ENCODE peak calls at places on chromosomes 2 and 18, in nine cellular contexts. I is HCT116, J is upper lobe of left lung, Z is IMR-90, G is foreskin keratinocyte, V is RWPE2, R is aorta, U is heart right ventricle, E is PC-3. S is an unnamed sample.
A peak's percentile ranks its signal among the peaks of the same experiment; 100 is the strongest.

GRCh38 chr18:12645751-12646203 is 12.1 kb downstream of the SPIRE1 start:
- ATAC-seq in I (peak; percentile 80), J (peak; percentile 93), Z (peak; percentile 38), G (peak; percentile 64), V (no peak), R (peak; percentile 86), U (peak; percentile 89), E (no peak), S (peak; percentile 66)

GRCh38 chr2:152098033-152098797 is 629 bp downstream of the CACNB4 start:
- ATAC-seq in I (peak; percentile 61), J (peak; percentile 45), Z (peak; percentile 70), G (peak; percentile 57), V (peak; percentile 60), R (peak; percentile 74), U (peak; percentile 64), E (peak; percentile 72), S (peak; percentile 59)

GRCh38 chr2:143246815-143247744 is 117.9 kb downstream of the ARHGAP15 start:
- ATAC-seq in I (no peak), J (no peak), Z (no peak), G (no peak), V (no peak), R (no peak), U (no peak), E (no peak), S (no peak)

GRCh38 chr2:160803881-160804280 is 310.3 kb upstream of the RBMS1 start:
- ATAC-seq in I (no peak), J (no peak), Z (no peak), G (no peak), V (no peak), R (no peak), U (no peak), E (no peak), S (no peak)

GRCh38 chr2:105235388-105236059 is 6.0 kb upstream of the GPR45 start:
- ATAC-seq in I (peak; percentile 84), J (no peak), Z (peak; percentile 80), G (peak; percentile 86), V (peak; percentile 79), R (no peak), U (peak; percentile 69), E (peak; percentile 86), S (no peak)

GRCh38 chr2:172465417-172466334 is 38.3 kb downstream of the ITGA6 start:
- ATAC-seq in I (peak; percentile 51), J (peak; percentile 88), Z (peak; percentile 91), G (peak; percentile 52), V (peak; percentile 33), R (peak; percentile 90), U (peak; percentile 59), E (peak; percentile 58), S (peak; percentile 85)

GRCh38 chr2:190432567-190433231 is 24.5 kb downstream of the MFSD6 start:
- ATAC-seq in I (no peak), J (no peak), Z (no peak), G (no peak), V (no peak), R (no peak), U (no peak), E (peak; percentile 55), S (no peak)

GRCh38 chr18:77004555-77005380 is 127.8 kb downstream of the MBP start:
- ATAC-seq in I (no peak), J (no peak), Z (no peak), G (no peak), V (no peak), R (no peak), U (no peak), E (no peak), S (no peak)

GRCh38 chr18:12840382-12840781 is 43.7 kb downstream of the PTPN2 start:
- ATAC-seq in I (no peak), J (no peak), Z (no peak), G (no peak), V (no peak), R (no peak), U (no peak), E (no peak), S (no peak)

GRCh38 chr2:108363900-108364225 is 13.9 kb upstream of the SULT1C4 start:
- ATAC-seq in I (no peak), J (no peak), Z (no peak), G (no peak), V (no peak), R (no peak), U (no peak), E (no peak), S (no peak)

GRCh38 chr18:48672671-48673340 is 134.0 kb downstream of the CTIF start:
- ATAC-seq in I (no peak), J (no peak), Z (no peak), G (no peak), V (no peak), R (no peak), U (no peak), E (no peak), S (no peak)

GRCh38 chr2:166388488-166389070 is 12.8 kb upstream of the SCN9A start:
- ATAC-seq in I (no peak), J (no peak), Z (no peak), G (no peak), V (no peak), R (no peak), U (peak; percentile 34), E (no peak), S (no peak)

GRCh38 chr18:13014232-13014631 is 23.1 kb downstream of the CEP192 start:
- ATAC-seq in I (no peak), J (no peak), Z (no peak), G (no peak), V (no peak), R (no peak), U (no peak), E (no peak), S (no peak)

GRCh38 chr18:49625021-49625691 is 63.3 kb downstream of the LIPG start:
- ATAC-seq in I (no peak), J (no peak), Z (peak; percentile 88), G (no peak), V (no peak), R (no peak), U (no peak), E (peak; percentile 79), S (no peak)

GRCh38 chr2:183998041-183998796 is 600.1 kb upstream of the ZNF804A start:
- ATAC-seq in I (no peak), J (no peak), Z (no peak), G (no peak), V (no peak), R (no peak), U (no peak), E (peak; percentile 61), S (no peak)

GRCh38 chr2:175576270-175576669 is 394.8 kb upstream of the ATP5MC3 start:
- ATAC-seq in I (no peak), J (no peak), Z (no peak), G (no peak), V (no peak), R (no peak), U (no peak), E (no peak), S (no peak)

GRCh38 chr2:64637000-64637628 is 16.6 kb downstream of the SERTAD2 start:
- ATAC-seq in I (no peak), J (no peak), Z (no peak), G (no peak), V (no peak), R (no peak), U (no peak), E (no peak), S (no peak)

GRCh38 chr2:54543736-54544396 is 87.7 kb downstream of the SPTBN1 start:
- ATAC-seq in I (no peak), J (no peak), Z (no peak), G (no peak), V (no peak), R (no peak), U (no peak), E (no peak), S (no peak)

GRCh38 chr2:70627499-70627898 is 73.9 kb upstream of the TGFA start:
- ATAC-seq in I (no peak), J (no peak), Z (no peak), G (no peak), V (no peak), R (no peak), U (no peak), E (peak; percentile 27), S (no peak)

GRCh38 chr2:197889041-197889440 is 84.6 kb downstream of the PLCL1 start:
- ATAC-seq in I (no peak), J (peak; percentile 34), Z (peak; percentile 80), G (peak; percentile 99), V (peak; percentile 78), R (peak; percentile 69), U (no peak), E (no peak), S (peak; percentile 55)

GRCh38 chr2:215613265-215613664 is 177.4 kb upstream of the FN1 start:
- ATAC-seq in I (no peak), J (peak; percentile 46), Z (peak; percentile 87), G (no peak), V (no peak), R (peak; percentile 30), U (no peak), E (no peak), S (no peak)

GRCh38 chr2:241801611-241802420 is 7.2 kb upstream of the NEU4 start:
- ATAC-seq in I (no peak), J (no peak), Z (no peak), G (no peak), V (no peak), R (peak; percentile 27), U (no peak), E (no peak), S (no peak)

DNA sequence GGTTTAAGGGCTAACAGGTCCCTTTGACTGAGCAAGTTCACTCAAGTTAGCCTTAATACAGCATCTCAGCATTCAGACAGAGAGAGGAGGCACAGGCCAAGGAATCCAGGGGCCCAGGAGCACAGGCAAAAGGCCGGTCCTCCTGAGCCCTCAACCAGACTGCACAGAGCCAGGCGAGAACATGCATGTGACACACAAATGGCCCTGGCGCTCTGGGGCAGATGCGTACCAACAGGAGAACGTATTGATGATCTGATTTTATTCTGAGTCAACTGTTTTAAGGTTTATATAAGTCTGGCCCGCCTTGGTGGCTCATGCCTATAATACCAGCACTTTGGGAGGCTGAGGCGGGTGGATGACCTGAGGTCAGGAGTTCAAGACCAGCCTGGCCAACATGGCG is 34.9 kb downstream of the KCNIP3 start:
- ATAC-seq in I (no peak), J (no peak), Z (no peak), G (no peak), V (no peak), R (no peak), U (no peak), E (no peak), S (no peak)
- H3K27ac ChIP-seq in I (no peak overlapping the region), J (no peak overlapping the region), Z (no peak overlapping the region), G (no peak overlapping the region), V (no peak overlapping the region), R (no peak overlapping the region), U (no peak overlapping the region), E (no peak overlapping the region), S (no peak overlapping the region)

GRCh38 chr2:240569998-240570530 is 1.8 kb downstream of the RNPEPL1 start:
- ATAC-seq in I (no peak), J (no peak), Z (no peak), G (no peak), V (no peak), R (no peak), U (no peak), E (no peak), S (no peak)
- H3K4me1 ChIP-seq in I (peaks cover 31% of the 10 kb centered on the region), J (peaks cover 63% of the 10 kb centered on the region), Z (peaks cover 32% of the 10 kb centered on the region), G (peaks cover 8% of the 10 kb centered on the region), V (peaks cover 18% of the 10 kb centered on the region), R (peaks cover 4% of the 10 kb centered on the region), U (peaks cover 56% of the 10 kb centered on the region), E (peaks cover 37% of the 10 kb centered on the region), S (peaks cover 4% of the 10 kb centered on the region)

GRCh38 chr2:18912225-18912888 is 323.0 kb upstream of the NT5C1B start:
- ATAC-seq in I (no peak), J (peak; percentile 35), Z (no peak), G (no peak), V (no peak), R (no peak), U (no peak), E (no peak), S (no peak)
- H3K27ac ChIP-seq in I (no peak overlapping the region), J (no peak overlapping the region), Z (no peak overlapping the region), G (no peak overlapping the region), V (no peak overlapping the region), R (no peak overlapping the region), U (no peak overlapping the region), E (no peak overlapping the region), S (no peak overlapping the region)

GRCh38 chr2:100744184-100744583 is 75.8 kb upstream of the NPAS2 start:
- ATAC-seq in I (no peak), J (no peak), Z (no peak), G (no peak), V (no peak), R (no peak), U (no peak), E (no peak), S (no peak)
- H3K4me1 ChIP-seq in I (no peaks in the 10 kb centered on the region), J (no peaks in the 10 kb centered on the region), Z (peaks cover 24% of the 10 kb centered on the region), G (peaks cover 27% of the 10 kb centered on the region), V (peaks cover 29% of the 10 kb centered on the region), R (no peaks in the 10 kb centered on the region), U (peaks cover 6% of the 10 kb centered on the region), E (peaks cover 31% of the 10 kb centered on the region), S (no peaks in the 10 kb centered on the region)